ENCODE peak calls at places on chromosomes 5 and 9, in five cellular contexts. H is stomach, B is transverse colon, Z is HCT116, M is prostate gland. W is an unnamed sample.
A peak's percentile ranks its signal among the peaks of the same experiment; 100 is the strongest.

GRCh38 chr5:95901676-95902646 is 59.7 kb downstream of the ELL2 start:
- DNase-seq in M (no peak), B (no peak), Z (peak; percentile 34), H (no peak), W (no peak)

GRCh38 chr9:77022783-77023440 is 3.5 kb downstream of the FOXB2 start:
- DNase-seq in B (no peak), Z (no peak), H (no peak), M (no peak), W (no peak)

GRCh38 chr9:110604101-110604710 is 24.7 kb upstream of the SVEP1 start:
- DNase-seq in M (no peak), B (no peak), H (no peak), Z (no peak), W (no peak)

GRCh38 chr9:23769307-23769935 is 56.6 kb downstream of the ELAVL2 start:
- DNase-seq in H (no peak), B (peak; percentile 11), M (peak; percentile 24), Z (no peak), W (no peak)

GRCh38 chr5:25099538-25099937 is 454.8 kb upstream of the CDH10 start:
- DNase-seq in B (no peak), H (no peak), M (no peak), Z (no peak), W (no peak)

GRCh38 chr9:124347968-124348358 is 67.3 kb downstream of the PSMB7 start:
- DNase-seq in H (no peak), B (no peak), Z (no peak), M (no peak), W (peak; percentile 43)

GRCh38 chr9:32969270-32969669 is 32.2 kb downstream of the APTX start:
- DNase-seq in M (no peak), Z (no peak), B (no peak), H (no peak), W (no peak)

GRCh38 chr9:100377015-100377414 is 24.3 kb upstream of the TEX10 start:
- DNase-seq in M (no peak), B (no peak), Z (no peak), H (no peak), W (no peak)

GRCh38 chr5:175681045-175681974 is 23.4 kb downstream of the HRH2 start:
- DNase-seq in M (no peak), Z (no peak), B (no peak), H (peak; percentile 50), W (peak; percentile 25)

GRCh38 chr5:132322266-132322665 is 28.1 kb downstream of the SLC22A4 start:
- DNase-seq in B (no peak), Z (no peak), H (no peak), M (no peak), W (no peak)

GRCh38 chr9:98415782-98416181 is 160.3 kb upstream of the TBC1D2 start:
- DNase-seq in M (no peak), Z (no peak), H (no peak), B (no peak), W (no peak)

GRCh38 chr5:171667341-171668096 is 118.1 kb upstream of the SMIM23 start:
- DNase-seq in M (peak; percentile 61), B (no peak), H (no peak), Z (no peak), W (no peak)

GRCh38 chr9:117739620-117740347 is 35.6 kb downstream of the TLR4 start:
- DNase-seq in B (no peak), H (no peak), M (no peak), Z (no peak), W (no peak)

DNA sequence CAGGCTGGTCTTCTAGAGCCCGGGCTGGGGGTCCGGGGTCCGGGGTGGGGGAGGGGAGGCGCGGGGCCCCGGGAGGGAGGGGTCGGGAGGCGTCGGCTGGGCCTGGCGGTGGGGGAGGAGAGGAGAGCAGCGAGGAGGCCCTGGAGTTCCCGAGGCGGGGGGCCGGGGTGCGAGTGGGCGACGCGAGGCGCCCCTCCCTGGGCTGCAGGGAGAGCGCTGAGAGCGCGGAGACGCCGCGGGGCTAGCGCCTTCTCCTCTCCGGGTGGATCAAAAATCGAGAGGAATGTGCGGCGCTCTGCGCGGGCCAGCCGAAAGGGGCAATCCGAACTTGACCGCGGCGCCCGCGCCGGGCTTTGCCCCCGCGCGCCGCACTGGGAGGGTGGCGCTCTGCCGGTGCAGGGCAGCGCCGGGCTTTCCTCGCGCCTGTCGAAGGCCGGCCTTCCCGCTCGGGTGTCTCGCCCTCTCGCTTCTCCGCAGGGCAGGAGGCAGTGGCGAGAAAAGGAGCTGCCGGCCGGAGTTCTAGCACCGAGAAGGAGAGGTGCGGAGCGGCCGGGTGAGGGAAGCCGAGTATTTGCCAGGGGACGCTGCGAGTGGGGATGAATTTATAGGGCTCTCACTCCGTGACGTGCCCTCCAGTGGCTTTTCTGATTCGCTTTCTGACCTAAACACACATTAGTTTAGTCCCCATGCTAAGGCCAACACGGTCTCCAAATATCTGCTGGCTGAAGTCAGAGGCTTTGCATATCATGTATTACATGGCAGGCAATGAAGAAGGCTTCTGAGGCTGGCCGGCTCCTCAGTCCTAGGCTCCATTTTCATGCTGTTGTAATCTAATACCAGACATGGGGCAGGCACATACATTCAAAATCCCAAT is at the start of gene GDNF:
- DNase-seq in Z (no peak), B (peak; percentile 43), H (peak; percentile 34), M (no peak), W (no peak)
- TF ChIP-seq POLR2AphosphoS5 in Z (no peak), B (peak; percentile 91), H (peak; percentile 87), M (peak; percentile 7), W (no peak)

GRCh38 chr9:69172895-69173294 is 1.2 kb upstream of the TJP2 start:
- DNase-seq in H (no peak), Z (no peak), B (no peak), M (no peak), W (no peak)

GRCh38 chr9:69174645-69175487 is 789 bp downstream of the TJP2 start:
- DNase-seq in H (no peak), M (no peak), B (peak; percentile 21), Z (no peak), W (no peak)

GRCh38 chr9:69173497-69173890 is 583 bp upstream of the TJP2 start:
- DNase-seq in Z (no peak), M (no peak), B (no peak), H (no peak), W (no peak)

GRCh38 chr9:69175488-69175872 is 1.4 kb downstream of the TJP2 start:
- DNase-seq in M (no peak), H (no peak), Z (no peak), B (no peak), W (no peak)

GRCh38 chr9:69173891-69174644 is at the start of gene TJP2:
- DNase-seq in H (peak; percentile 40), M (peak; percentile 46), Z (no peak), B (peak; percentile 30), W (peak; percentile 88)
- TF ChIP-seq POLR2A in H (no peak), M (no peak), Z (no peak), B (no peak), W (no peak)

DNA sequence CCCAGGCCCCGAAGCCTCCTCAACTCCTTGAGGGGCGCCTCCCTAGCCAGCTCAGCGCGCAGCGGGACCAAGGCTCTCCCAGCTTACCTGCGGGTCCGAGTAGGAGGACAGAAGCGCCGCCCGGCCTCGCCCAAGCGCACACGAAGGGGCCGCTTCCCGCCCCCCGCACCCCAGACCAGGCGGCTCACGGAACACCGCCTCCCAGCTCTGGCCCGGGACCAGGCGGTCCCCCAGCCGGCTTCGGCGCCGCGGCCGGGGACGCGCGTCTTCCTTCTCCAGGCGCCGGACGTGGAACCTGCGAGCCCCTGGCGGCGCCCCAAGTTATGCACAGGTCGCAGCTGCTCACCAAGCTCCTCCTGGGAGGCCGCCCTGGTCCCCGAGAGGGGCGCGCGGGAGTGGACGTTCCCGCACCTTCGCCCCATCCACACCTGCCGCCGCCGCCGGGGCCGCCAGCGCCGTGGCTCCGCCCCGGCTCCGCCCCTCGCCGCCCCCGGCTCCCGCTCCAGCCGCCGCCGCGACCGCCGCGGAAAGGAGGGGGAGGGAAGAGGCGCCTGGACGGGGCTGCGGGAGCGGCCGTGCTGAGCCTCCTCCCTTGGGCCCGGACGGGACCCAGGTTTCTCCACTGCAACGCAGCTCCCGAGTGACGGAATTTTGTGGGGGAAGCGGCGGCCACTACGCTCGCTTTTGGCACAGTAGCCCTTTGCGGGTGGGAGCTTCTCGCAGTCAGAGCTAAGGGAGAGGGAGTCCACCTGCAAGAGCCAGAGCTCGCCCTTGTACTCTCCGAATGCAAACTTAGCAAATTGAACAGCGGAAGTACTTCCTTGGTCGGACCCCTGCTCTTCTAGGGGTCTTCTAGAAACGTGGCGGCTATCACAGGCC is 77.5 kb upstream of the IFNE start:
- DNase-seq in Z (no peak), B (peak; percentile 23), H (peak; percentile 79), M (peak; percentile 20), W (peak; percentile 81)
- TF ChIP-seq CTCF in Z (no peak), B (no peak), H (no peak), M (no peak), W (no peak)

DNA sequence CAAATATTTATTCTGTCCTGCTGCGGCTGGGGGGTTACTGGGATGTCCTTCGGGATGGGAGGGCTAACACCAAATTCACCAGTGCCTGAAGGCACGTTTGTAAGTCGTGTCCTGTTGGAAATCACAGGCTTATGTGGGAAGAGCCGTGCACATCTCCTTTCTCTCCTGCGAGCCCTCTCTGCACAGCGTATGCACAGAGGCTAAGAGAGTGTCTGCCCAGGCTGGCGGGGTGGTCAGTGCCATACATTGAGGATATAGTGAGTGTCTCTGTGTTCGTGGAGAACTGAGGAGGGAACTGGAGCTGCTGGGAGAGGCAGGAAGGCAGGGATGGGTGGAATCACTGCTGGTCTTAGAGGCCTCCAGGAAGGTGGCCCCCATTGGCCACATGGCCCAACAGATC is 110.1 kb downstream of the WNK2 start:
- DNase-seq in H (no peak), M (no peak), B (no peak), Z (no peak), W (peak; percentile 36)
- TF ChIP-seq POLR2AphosphoS5 in H (no peak), M (no peak), B (no peak), Z (no peak), W (no peak)

W was measured in spleen.